ENCODE peak calls at places on chromosomes 7 and 10, in nine cellular contexts. One of them, this sample, is unnamed.
A peak's percentile ranks its signal among the peaks of the same experiment; 100 is the strongest.

GRCh38 chr10:133373104-133373624 is at the start of gene ECHS1:
- DNase-seq in activated T-cell treated with anti-CD3 and anti-CD28 coated beads, Interleukin-2, amount 50 U/mL, for 4 hours: peak; percentile 91
- DNase-seq in activated CD4-positive, alpha-beta T cell treated with anti-CD3 and anti-CD28 coated beads for 48 hours: peak; percentile 96
- DNase-seq in Calu3: peak; percentile 94
- DNase-seq in mammary epithelial cell: peak; percentile 90
- DNase-seq in cardiac muscle cell: peak; percentile 93
- DNase-seq in adrenal gland: peak; percentile 98
- DNase-seq in hypothalamus: peak; percentile 91
- DNase-seq in HEK293T: peak; percentile 100
- DNase-seq in this sample: peak; percentile 96

GRCh38 chr10:16789266-16789665 is 28.0 kb downstream of the RSU1 start:
- DNase-seq in activated T-cell treated with anti-CD3 and anti-CD28 coated beads, Interleukin-2, amount 50 U/mL, for 4 hours: no peak
- DNase-seq in activated CD4-positive, alpha-beta T cell treated with anti-CD3 and anti-CD28 coated beads for 48 hours: no peak
- DNase-seq in Calu3: no peak
- DNase-seq in mammary epithelial cell: no peak
- DNase-seq in cardiac muscle cell: no peak
- DNase-seq in adrenal gland: no peak
- DNase-seq in hypothalamus: no peak
- DNase-seq in HEK293T: no peak
- DNase-seq in this sample: no peak

GRCh38 chr7:90994121-90994520 is 270.1 kb upstream of the FZD1 start:
- DNase-seq in activated T-cell treated with anti-CD3 and anti-CD28 coated beads, Interleukin-2, amount 50 U/mL, for 4 hours: no peak
- DNase-seq in activated CD4-positive, alpha-beta T cell treated with anti-CD3 and anti-CD28 coated beads for 48 hours: no peak
- DNase-seq in Calu3: no peak
- DNase-seq in mammary epithelial cell: no peak
- DNase-seq in cardiac muscle cell: no peak
- DNase-seq in adrenal gland: no peak
- DNase-seq in hypothalamus: no peak
- DNase-seq in HEK293T: no peak
- DNase-seq in this sample: no peak

GRCh38 chr7:56105508-56105907 is 768 bp downstream of the CHCHD2 start:
- DNase-seq in activated T-cell treated with anti-CD3 and anti-CD28 coated beads, Interleukin-2, amount 50 U/mL, for 4 hours: no peak
- DNase-seq in activated CD4-positive, alpha-beta T cell treated with anti-CD3 and anti-CD28 coated beads for 48 hours: peak; percentile 41
- DNase-seq in Calu3: peak; percentile 55
- DNase-seq in mammary epithelial cell: peak; percentile 64
- DNase-seq in cardiac muscle cell: peak; percentile 64
- DNase-seq in adrenal gland: peak; percentile 80
- DNase-seq in hypothalamus: no peak
- DNase-seq in HEK293T: no peak
- DNase-seq in this sample: peak; percentile 24

GRCh38 chr7:66921918-66922486 is 977 bp downstream of the TMEM248 start:
- DNase-seq in activated T-cell treated with anti-CD3 and anti-CD28 coated beads, Interleukin-2, amount 50 U/mL, for 4 hours: peak; percentile 18
- DNase-seq in activated CD4-positive, alpha-beta T cell treated with anti-CD3 and anti-CD28 coated beads for 48 hours: peak; percentile 19
- DNase-seq in Calu3: no peak
- DNase-seq in mammary epithelial cell: peak; percentile 40
- DNase-seq in cardiac muscle cell: no peak
- DNase-seq in adrenal gland: no peak
- DNase-seq in hypothalamus: no peak
- DNase-seq in HEK293T: no peak
- DNase-seq in this sample: no peak

GRCh38 chr7:158865977-158866376 is 9.6 kb downstream of the DYNC2I1 start:
- DNase-seq in activated T-cell treated with anti-CD3 and anti-CD28 coated beads, Interleukin-2, amount 50 U/mL, for 4 hours: no peak
- DNase-seq in activated CD4-positive, alpha-beta T cell treated with anti-CD3 and anti-CD28 coated beads for 48 hours: no peak
- DNase-seq in Calu3: no peak
- DNase-seq in mammary epithelial cell: no peak
- DNase-seq in cardiac muscle cell: no peak
- DNase-seq in adrenal gland: no peak
- DNase-seq in hypothalamus: no peak
- DNase-seq in HEK293T: no peak
- DNase-seq in this sample: no peak

GRCh38 chr10:98892523-98892922 is 343.1 kb downstream of the HPSE2 start:
- DNase-seq in activated T-cell treated with anti-CD3 and anti-CD28 coated beads, Interleukin-2, amount 50 U/mL, for 4 hours: no peak
- DNase-seq in activated CD4-positive, alpha-beta T cell treated with anti-CD3 and anti-CD28 coated beads for 48 hours: no peak
- DNase-seq in Calu3: no peak
- DNase-seq in mammary epithelial cell: no peak
- DNase-seq in cardiac muscle cell: no peak
- DNase-seq in adrenal gland: no peak
- DNase-seq in hypothalamus: no peak
- DNase-seq in HEK293T: no peak
- DNase-seq in this sample: no peak

GRCh38 chr7:24665564-24666294 is 91.5 kb downstream of the GSDME start:
- DNase-seq in activated T-cell treated with anti-CD3 and anti-CD28 coated beads, Interleukin-2, amount 50 U/mL, for 4 hours: peak; percentile 27
- DNase-seq in activated CD4-positive, alpha-beta T cell treated with anti-CD3 and anti-CD28 coated beads for 48 hours: peak; percentile 53
- DNase-seq in Calu3: peak; percentile 70
- DNase-seq in mammary epithelial cell: peak; percentile 23
- DNase-seq in cardiac muscle cell: peak; percentile 72
- DNase-seq in adrenal gland: peak; percentile 57
- DNase-seq in hypothalamus: no peak
- DNase-seq in HEK293T: peak; percentile 42
- DNase-seq in this sample: peak; percentile 33

GRCh38 chr7:74430961-74431466 is 22.7 kb upstream of the GTF2IRD1 start:
- DNase-seq in activated T-cell treated with anti-CD3 and anti-CD28 coated beads, Interleukin-2, amount 50 U/mL, for 4 hours: no peak
- DNase-seq in activated CD4-positive, alpha-beta T cell treated with anti-CD3 and anti-CD28 coated beads for 48 hours: no peak
- DNase-seq in Calu3: no peak
- DNase-seq in mammary epithelial cell: no peak
- DNase-seq in cardiac muscle cell: no peak
- DNase-seq in adrenal gland: no peak
- DNase-seq in hypothalamus: no peak
- DNase-seq in HEK293T: no peak
- DNase-seq in this sample: no peak

GRCh38 chr7:87499494-87499893 is 24.0 kb upstream of the ABCB4 start:
- DNase-seq in activated T-cell treated with anti-CD3 and anti-CD28 coated beads, Interleukin-2, amount 50 U/mL, for 4 hours: no peak
- DNase-seq in activated CD4-positive, alpha-beta T cell treated with anti-CD3 and anti-CD28 coated beads for 48 hours: no peak
- DNase-seq in Calu3: no peak
- DNase-seq in mammary epithelial cell: no peak
- DNase-seq in cardiac muscle cell: no peak
- DNase-seq in adrenal gland: peak; percentile 67
- DNase-seq in hypothalamus: no peak
- DNase-seq in HEK293T: no peak
- DNase-seq in this sample: no peak

GRCh38 chr7:80830000-80830399 is 88.9 kb downstream of the SEMA3C start:
- DNase-seq in activated T-cell treated with anti-CD3 and anti-CD28 coated beads, Interleukin-2, amount 50 U/mL, for 4 hours: no peak
- DNase-seq in activated CD4-positive, alpha-beta T cell treated with anti-CD3 and anti-CD28 coated beads for 48 hours: no peak
- DNase-seq in Calu3: no peak
- DNase-seq in mammary epithelial cell: no peak
- DNase-seq in cardiac muscle cell: no peak
- DNase-seq in adrenal gland: no peak
- DNase-seq in hypothalamus: no peak
- DNase-seq in HEK293T: no peak
- DNase-seq in this sample: no peak

GRCh38 chr10:99775850-99776249 is 6.6 kb upstream of the ABCC2 start:
- DNase-seq in activated T-cell treated with anti-CD3 and anti-CD28 coated beads, Interleukin-2, amount 50 U/mL, for 4 hours: no peak
- DNase-seq in activated CD4-positive, alpha-beta T cell treated with anti-CD3 and anti-CD28 coated beads for 48 hours: no peak
- DNase-seq in Calu3: no peak
- DNase-seq in mammary epithelial cell: peak; percentile 79
- DNase-seq in cardiac muscle cell: peak; percentile 76
- DNase-seq in adrenal gland: no peak
- DNase-seq in hypothalamus: no peak
- DNase-seq in HEK293T: no peak
- DNase-seq in this sample: no peak

GRCh38 chr10:76550806-76551205 is 1086.8 kb downstream of the KCNMA1 start:
- DNase-seq in activated T-cell treated with anti-CD3 and anti-CD28 coated beads, Interleukin-2, amount 50 U/mL, for 4 hours: no peak
- DNase-seq in activated CD4-positive, alpha-beta T cell treated with anti-CD3 and anti-CD28 coated beads for 48 hours: no peak
- DNase-seq in Calu3: no peak
- DNase-seq in mammary epithelial cell: no peak
- DNase-seq in cardiac muscle cell: peak; percentile 8
- DNase-seq in adrenal gland: no peak
- DNase-seq in hypothalamus: no peak
- DNase-seq in HEK293T: peak; percentile 10
- DNase-seq in this sample: no peak

GRCh38 chr10:24208661-24209420 is at the start of gene KIAA1217:
- DNase-seq in activated T-cell treated with anti-CD3 and anti-CD28 coated beads, Interleukin-2, amount 50 U/mL, for 4 hours: no peak
- DNase-seq in activated CD4-positive, alpha-beta T cell treated with anti-CD3 and anti-CD28 coated beads for 48 hours: peak; percentile 22
- DNase-seq in Calu3: peak; percentile 46
- DNase-seq in mammary epithelial cell: peak; percentile 28
- DNase-seq in cardiac muscle cell: peak; percentile 55
- DNase-seq in adrenal gland: peak; percentile 77
- DNase-seq in hypothalamus: no peak
- DNase-seq in HEK293T: peak; percentile 35
- DNase-seq in this sample: no peak

GRCh38 chr7:133975130-133975529 is 152.0 kb upstream of the LRGUK start:
- DNase-seq in activated T-cell treated with anti-CD3 and anti-CD28 coated beads, Interleukin-2, amount 50 U/mL, for 4 hours: no peak
- DNase-seq in activated CD4-positive, alpha-beta T cell treated with anti-CD3 and anti-CD28 coated beads for 48 hours: no peak
- DNase-seq in Calu3: no peak
- DNase-seq in mammary epithelial cell: no peak
- DNase-seq in cardiac muscle cell: no peak
- DNase-seq in adrenal gland: no peak
- DNase-seq in hypothalamus: no peak
- DNase-seq in HEK293T: no peak
- DNase-seq in this sample: no peak

GRCh38 chr7:46625032-46625431 is 704.0 kb upstream of the IGFBP3 start:
- DNase-seq in activated T-cell treated with anti-CD3 and anti-CD28 coated beads, Interleukin-2, amount 50 U/mL, for 4 hours: no peak
- DNase-seq in activated CD4-positive, alpha-beta T cell treated with anti-CD3 and anti-CD28 coated beads for 48 hours: no peak
- DNase-seq in Calu3: no peak
- DNase-seq in mammary epithelial cell: no peak
- DNase-seq in cardiac muscle cell: no peak
- DNase-seq in adrenal gland: no peak
- DNase-seq in hypothalamus: no peak
- DNase-seq in HEK293T: no peak
- DNase-seq in this sample: no peak

GRCh38 chr7:101216860-101217387 is 457 bp downstream of the PLOD3 start:
- DNase-seq in activated T-cell treated with anti-CD3 and anti-CD28 coated beads, Interleukin-2, amount 50 U/mL, for 4 hours: no peak
- DNase-seq in activated CD4-positive, alpha-beta T cell treated with anti-CD3 and anti-CD28 coated beads for 48 hours: no peak
- DNase-seq in Calu3: no peak
- DNase-seq in mammary epithelial cell: peak; percentile 16
- DNase-seq in cardiac muscle cell: no peak
- DNase-seq in adrenal gland: no peak
- DNase-seq in hypothalamus: no peak
- DNase-seq in HEK293T: no peak
- DNase-seq in this sample: no peak

GRCh38 chr10:99172950-99173349 is 62.7 kb downstream of the HPSE2 start:
- DNase-seq in activated T-cell treated with anti-CD3 and anti-CD28 coated beads, Interleukin-2, amount 50 U/mL, for 4 hours: no peak
- DNase-seq in activated CD4-positive, alpha-beta T cell treated with anti-CD3 and anti-CD28 coated beads for 48 hours: no peak
- DNase-seq in Calu3: no peak
- DNase-seq in mammary epithelial cell: no peak
- DNase-seq in cardiac muscle cell: no peak
- DNase-seq in adrenal gland: no peak
- DNase-seq in hypothalamus: no peak
- DNase-seq in HEK293T: no peak
- DNase-seq in this sample: no peak

GRCh38 chr10:47047127-47047504 is 135.9 kb downstream of the PTPN20 start:
- DNase-seq in activated T-cell treated with anti-CD3 and anti-CD28 coated beads, Interleukin-2, amount 50 U/mL, for 4 hours: no peak
- DNase-seq in activated CD4-positive, alpha-beta T cell treated with anti-CD3 and anti-CD28 coated beads for 48 hours: no peak
- DNase-seq in Calu3: no peak
- DNase-seq in mammary epithelial cell: no peak
- DNase-seq in cardiac muscle cell: no peak
- DNase-seq in adrenal gland: peak; percentile 46
- DNase-seq in hypothalamus: no peak
- DNase-seq in HEK293T: no peak
- DNase-seq in this sample: no peak

GRCh38 chr7:1293950-1294728 is 61.5 kb downstream of the UNCX start:
- DNase-seq in activated T-cell treated with anti-CD3 and anti-CD28 coated beads, Interleukin-2, amount 50 U/mL, for 4 hours: no peak
- DNase-seq in activated CD4-positive, alpha-beta T cell treated with anti-CD3 and anti-CD28 coated beads for 48 hours: no peak
- DNase-seq in Calu3: no peak
- DNase-seq in mammary epithelial cell: no peak
- DNase-seq in cardiac muscle cell: no peak
- DNase-seq in adrenal gland: no peak
- DNase-seq in hypothalamus: no peak
- DNase-seq in HEK293T: no peak
- DNase-seq in this sample: no peak

GRCh38 chr10:92142949-92143348 is 147.9 kb downstream of the CPEB3 start:
- DNase-seq in activated T-cell treated with anti-CD3 and anti-CD28 coated beads, Interleukin-2, amount 50 U/mL, for 4 hours: no peak
- DNase-seq in activated CD4-positive, alpha-beta T cell treated with anti-CD3 and anti-CD28 coated beads for 48 hours: no peak
- DNase-seq in Calu3: no peak
- DNase-seq in mammary epithelial cell: no peak
- DNase-seq in cardiac muscle cell: no peak
- DNase-seq in adrenal gland: no peak
- DNase-seq in hypothalamus: no peak
- DNase-seq in HEK293T: no peak
- DNase-seq in this sample: no peak

GRCh38 chr10:133476641-133476990 is 22.9 kb downstream of the SCART1 start:
- DNase-seq in activated T-cell treated with anti-CD3 and anti-CD28 coated beads, Interleukin-2, amount 50 U/mL, for 4 hours: no peak
- DNase-seq in activated CD4-positive, alpha-beta T cell treated with anti-CD3 and anti-CD28 coated beads for 48 hours: no peak
- DNase-seq in Calu3: no peak
- DNase-seq in mammary epithelial cell: no peak
- DNase-seq in cardiac muscle cell: no peak
- DNase-seq in adrenal gland: no peak
- DNase-seq in hypothalamus: no peak
- DNase-seq in HEK293T: peak; percentile 31
- DNase-seq in this sample: no peak

GRCh38 chr7:73892003-73892975 is 31.3 kb downstream of the TMEM270 start:
- DNase-seq in activated T-cell treated with anti-CD3 and anti-CD28 coated beads, Interleukin-2, amount 50 U/mL, for 4 hours: no peak
- DNase-seq in activated CD4-positive, alpha-beta T cell treated with anti-CD3 and anti-CD28 coated beads for 48 hours: no peak
- DNase-seq in Calu3: peak; percentile 15
- DNase-seq in mammary epithelial cell: no peak
- DNase-seq in cardiac muscle cell: peak; percentile 79
- DNase-seq in adrenal gland: no peak
- DNase-seq in hypothalamus: no peak
- DNase-seq in HEK293T: no peak
- DNase-seq in this sample: no peak

GRCh38 chr10:92816106-92816505 is 32.2 kb upstream of the EXOC6 start:
- DNase-seq in activated T-cell treated with anti-CD3 and anti-CD28 coated beads, Interleukin-2, amount 50 U/mL, for 4 hours: no peak
- DNase-seq in activated CD4-positive, alpha-beta T cell treated with anti-CD3 and anti-CD28 coated beads for 48 hours: no peak
- DNase-seq in Calu3: no peak
- DNase-seq in mammary epithelial cell: peak; percentile 64
- DNase-seq in cardiac muscle cell: peak; percentile 66
- DNase-seq in adrenal gland: no peak
- DNase-seq in hypothalamus: no peak
- DNase-seq in HEK293T: no peak
- DNase-seq in this sample: no peak

GRCh38 chr7:117034851-117035462 is 81.7 kb downstream of the ST7 start:
- DNase-seq in activated T-cell treated with anti-CD3 and anti-CD28 coated beads, Interleukin-2, amount 50 U/mL, for 4 hours: no peak
- DNase-seq in activated CD4-positive, alpha-beta T cell treated with anti-CD3 and anti-CD28 coated beads for 48 hours: no peak
- DNase-seq in Calu3: no peak
- DNase-seq in mammary epithelial cell: no peak
- DNase-seq in cardiac muscle cell: peak; percentile 50
- DNase-seq in adrenal gland: no peak
- DNase-seq in hypothalamus: no peak
- DNase-seq in HEK293T: no peak
- DNase-seq in this sample: no peak

GRCh38 chr10:98248018-98248417 is 20.0 kb downstream of the LOXL4 start:
- DNase-seq in activated T-cell treated with anti-CD3 and anti-CD28 coated beads, Interleukin-2, amount 50 U/mL, for 4 hours: no peak
- DNase-seq in activated CD4-positive, alpha-beta T cell treated with anti-CD3 and anti-CD28 coated beads for 48 hours: no peak
- DNase-seq in Calu3: no peak
- DNase-seq in mammary epithelial cell: no peak
- DNase-seq in cardiac muscle cell: no peak
- DNase-seq in adrenal gland: no peak
- DNase-seq in hypothalamus: no peak
- DNase-seq in HEK293T: no peak
- DNase-seq in this sample: no peak

GRCh38 chr7:44489955-44490350 is 505 bp downstream of the NUDCD3 start:
- DNase-seq in activated T-cell treated with anti-CD3 and anti-CD28 coated beads, Interleukin-2, amount 50 U/mL, for 4 hours: peak; percentile 32
- DNase-seq in activated CD4-positive, alpha-beta T cell treated with anti-CD3 and anti-CD28 coated beads for 48 hours: peak; percentile 53
- DNase-seq in Calu3: peak; percentile 32
- DNase-seq in mammary epithelial cell: no peak
- DNase-seq in cardiac muscle cell: peak; percentile 12
- DNase-seq in adrenal gland: peak; percentile 59
- DNase-seq in hypothalamus: no peak
- DNase-seq in HEK293T: no peak
- DNase-seq in this sample: peak; percentile 38

GRCh38 chr10:86785968-86786367 is 29.5 kb downstream of the BMPR1A start:
- DNase-seq in activated T-cell treated with anti-CD3 and anti-CD28 coated beads, Interleukin-2, amount 50 U/mL, for 4 hours: no peak
- DNase-seq in activated CD4-positive, alpha-beta T cell treated with anti-CD3 and anti-CD28 coated beads for 48 hours: no peak
- DNase-seq in Calu3: no peak
- DNase-seq in mammary epithelial cell: no peak
- DNase-seq in cardiac muscle cell: no peak
- DNase-seq in adrenal gland: no peak
- DNase-seq in hypothalamus: no peak
- DNase-seq in HEK293T: no peak
- DNase-seq in this sample: no peak

GRCh38 chr10:71777213-71777985 is 4.1 kb upstream of the VSIR start:
- DNase-seq in activated T-cell treated with anti-CD3 and anti-CD28 coated beads, Interleukin-2, amount 50 U/mL, for 4 hours: no peak
- DNase-seq in activated CD4-positive, alpha-beta T cell treated with anti-CD3 and anti-CD28 coated beads for 48 hours: no peak
- DNase-seq in Calu3: no peak
- DNase-seq in mammary epithelial cell: no peak
- DNase-seq in cardiac muscle cell: no peak
- DNase-seq in adrenal gland: no peak
- DNase-seq in hypothalamus: no peak
- DNase-seq in HEK293T: no peak
- DNase-seq in this sample: no peak

GRCh38 chr7:28096713-28097112 is 83.9 kb downstream of the JAZF1 start:
- DNase-seq in activated T-cell treated with anti-CD3 and anti-CD28 coated beads, Interleukin-2, amount 50 U/mL, for 4 hours: peak; percentile 32
- DNase-seq in activated CD4-positive, alpha-beta T cell treated with anti-CD3 and anti-CD28 coated beads for 48 hours: peak; percentile 47
- DNase-seq in Calu3: peak; percentile 68
- DNase-seq in mammary epithelial cell: no peak
- DNase-seq in cardiac muscle cell: peak; percentile 84
- DNase-seq in adrenal gland: peak; percentile 83
- DNase-seq in hypothalamus: no peak
- DNase-seq in HEK293T: peak; percentile 71
- DNase-seq in this sample: peak; percentile 42

GRCh38 chr10:71964669-71965515 is 697 bp downstream of the CHST3 start:
- DNase-seq in activated T-cell treated with anti-CD3 and anti-CD28 coated beads, Interleukin-2, amount 50 U/mL, for 4 hours: peak; percentile 42
- DNase-seq in activated CD4-positive, alpha-beta T cell treated with anti-CD3 and anti-CD28 coated beads for 48 hours: peak; percentile 74
- DNase-seq in Calu3: peak; percentile 61
- DNase-seq in mammary epithelial cell: peak; percentile 82
- DNase-seq in cardiac muscle cell: peak; percentile 81
- DNase-seq in adrenal gland: peak; percentile 90
- DNase-seq in hypothalamus: no peak
- DNase-seq in HEK293T: no peak
- DNase-seq in this sample: peak; percentile 51